ENCODE peak calls at places on chromosome 13, in five cellular contexts. G, H, L, T and X are unnamed samples.
A peak's percentile ranks its signal among the peaks of the same experiment; 100 is the strongest.

GRCh38 chr13:78131811-78132210 is 213.2 kb upstream of the EDNRB start:
- DNase-seq in H (no peak), G (no peak), T (no peak), L (no peak), X (no peak)

GRCh38 chr13:101019126-101019525 is 344.5 kb upstream of the TMTC4 start:
- DNase-seq in T (no peak), G (no peak), H (no peak), L (no peak), X (no peak)

GRCh38 chr13:29743229-29743786 is 107.1 kb downstream of the UBL3 start:
- DNase-seq in H (no peak), L (peak; percentile 45), G (peak; percentile 73), T (no peak), X (no peak)

GRCh38 chr13:44514278-44514677 is 61.9 kb downstream of the TSC22D1 start:
- DNase-seq in L (no peak), T (no peak), H (no peak), G (no peak), X (no peak)

GRCh38 chr13:108460043-108460442 is 169.4 kb upstream of the MYO16 start:
- DNase-seq in T (no peak), H (no peak), L (no peak), G (no peak), X (no peak)

GRCh38 chr13:48255090-48255489 is 22.1 kb downstream of the ITM2B start:
- DNase-seq in T (no peak), L (no peak), H (no peak), G (peak; percentile 31), X (no peak)

GRCh38 chr13:91468301-91468700 is 69.9 kb downstream of the GPC5 start:
- DNase-seq in T (no peak), G (no peak), H (no peak), L (no peak), X (no peak)

GRCh38 chr13:45373116-45373606 is 32.2 kb upstream of the TPT1 start:
- DNase-seq in G (no peak), T (peak; percentile 34), L (no peak), H (no peak), X (no peak)

GRCh38 chr13:46667687-46668281 is 114.8 kb downstream of the LRCH1 start:
- DNase-seq in G (no peak), H (no peak), T (no peak), L (no peak), X (no peak)

GRCh38 chr13:24271611-24272451 is 37.5 kb upstream of the C1QTNF9 start:
- DNase-seq in L (peak; percentile 75), H (no peak), G (peak; percentile 90), T (peak; percentile 70), X (peak; percentile 59)

GRCh38 chr13:35838356-35838755 is 292.8 kb downstream of the DCLK1 start:
- DNase-seq in G (no peak), H (no peak), T (no peak), L (no peak), X (no peak)

GRCh38 chr13:94660695-94661324 is 51.5 kb downstream of the SOX21 start:
- DNase-seq in L (no peak), T (no peak), G (no peak), H (no peak), X (no peak)

GRCh38 chr13:57352114-57352513 is 185.1 kb downstream of the PRR20E start:
- DNase-seq in G (no peak), T (no peak), H (no peak), L (no peak), X (no peak)

GRCh38 chr13:73210218-73210883 is 151.5 kb downstream of the KLF5 start:
- DNase-seq in L (no peak), H (no peak), T (no peak), G (no peak), X (no peak)

GRCh38 chr13:99796175-99796819 is 175.3 kb downstream of the ZIC5 start:
- DNase-seq in T (no peak), L (no peak), G (no peak), H (no peak), X (no peak)

GRCh38 chr13:27375686-27376326 is 48.6 kb upstream of the GTF3A start:
- DNase-seq in G (peak; percentile 67), H (no peak), T (peak; percentile 70), L (peak; percentile 46), X (peak; percentile 14)

GRCh38 chr13:70087247-70087646 is 20.4 kb upstream of the ATXN8OS start:
- DNase-seq in H (no peak), L (no peak), T (no peak), G (no peak), X (no peak)

GRCh38 chr13:74770361-74770760 is 636.2 kb upstream of the KLF12 start:
- DNase-seq in G (no peak), T (no peak), H (no peak), L (no peak), X (no peak)

GRCh38 chr13:105403065-105403464 is 1132.4 kb downstream of the EFNB2 start:
- DNase-seq in L (no peak), G (no peak), H (no peak), T (no peak), X (no peak)

GRCh38 chr13:76425930-76426329 is 460.3 kb downstream of the KCTD12 start:
- DNase-seq in H (no peak), G (no peak), T (no peak), L (no peak), X (no peak)

GRCh38 chr13:63435668-63436275 is 2020.1 kb upstream of the PCDH20 start:
- DNase-seq in H (no peak), G (no peak), T (no peak), L (no peak), X (no peak)

GRCh38 chr13:62512194-62513141 is 1096.8 kb upstream of the PCDH20 start:
- DNase-seq in H (no peak), T (peak; percentile 42), L (no peak), G (peak; percentile 16), X (no peak)

GRCh38 chr13:73967397-73968165 is 166.6 kb downstream of the KLF12 start:
- DNase-seq in T (no peak), H (no peak), G (no peak), L (no peak), X (no peak)

GRCh38 chr13:111047326-111047725 is 67.8 kb upstream of the ARHGEF7 start:
- DNase-seq in G (no peak), H (no peak), T (no peak), L (no peak), X (no peak)

GRCh38 chr13:83215627-83216026 is 666.6 kb downstream of the SLITRK1 start:
- DNase-seq in G (no peak), H (no peak), T (no peak), L (no peak), X (no peak)

GRCh38 chr13:46168341-46168740 is 13.6 kb downstream of the LCP1 start:
- DNase-seq in L (no peak), T (no peak), H (no peak), G (no peak), X (no peak)

GRCh38 chr13:79780240-79780639 is 299.3 kb downstream of the NDFIP2 start:
- DNase-seq in H (no peak), G (no peak), T (no peak), L (no peak), X (no peak)

GRCh38 chr13:33280923-33281322 is 4.6 kb downstream of the STARD13 start:
- DNase-seq in G (no peak), T (no peak), L (no peak), H (no peak), X (no peak)

GRCh38 chr13:85590231-85590931 is 208.8 kb downstream of the SLITRK6 start:
- DNase-seq in T (no peak), G (no peak), H (no peak), L (no peak), X (no peak)

GRCh38 chr13:49171358-49171757 is 48.8 kb upstream of the MLNR start:
- DNase-seq in H (no peak), T (no peak), G (no peak), L (no peak), X (no peak)

GRCh38 chr13:73341748-73342147 is 282.9 kb downstream of the KLF5 start:
- DNase-seq in H (no peak), T (no peak), G (no peak), L (no peak), X (no peak)

GRCh38 chr13:48533986-48534600 is 1.2 kb upstream of the RCBTB2 start:
- DNase-seq in G (no peak), L (no peak), H (no peak), T (no peak), X (no peak)

GRCh38 chr13:111897846-111898215 is 169.1 kb upstream of the SOX1 start:
- DNase-seq in G (no peak), T (no peak), L (no peak), H (no peak), X (no peak)

GRCh38 chr13:98226520-98226919 is 49.5 kb upstream of the RNF113B start:
- DNase-seq in H (no peak), L (no peak), G (no peak), T (no peak), X (no peak)
- H3K27ac ChIP-seq in H (no peak overlapping the region), L (no peak overlapping the region), G (no peak overlapping the region), T (no peak overlapping the region), X (no peak overlapping the region)

GRCh38 chr13:98216711-98217110 is 39.6 kb upstream of the RNF113B start:
- DNase-seq in L (no peak), G (no peak), T (no peak), H (no peak), X (no peak)
- H3K27ac ChIP-seq in L (peak overlapping the region; percentile 2), G (no peak overlapping the region), T (peak overlapping the region; percentile 70), H (no peak overlapping the region), X (no peak overlapping the region)

GRCh38 chr13:40190656-40191100 is 475.8 kb downstream of the FOXO1 start:
- DNase-seq in G (peak; percentile 51), T (peak; percentile 50), L (no peak), H (no peak), X (peak; percentile 21)

GRCh38 chr13:40192516-40193257 is 473.8 kb downstream of the FOXO1 start:
- DNase-seq in T (no peak), L (no peak), G (peak; percentile 59), H (no peak), X (peak; percentile 44)

GRCh38 chr13:40189426-40189825 is 477.0 kb downstream of the FOXO1 start:
- DNase-seq in L (no peak), T (no peak), G (no peak), H (no peak), X (no peak)

GRCh38 chr13:40189885-40190655 is 476.4 kb downstream of the FOXO1 start:
- DNase-seq in G (peak; percentile 67), L (no peak), T (no peak), H (no peak), X (peak; percentile 60)

GRCh38 chr13:40191186-40191980 is 475.1 kb downstream of the FOXO1 start:
- DNase-seq in H (no peak), T (no peak), G (no peak), L (no peak), X (no peak)
- H3K27ac ChIP-seq in H (peak overlapping the region; percentile 89), T (peak overlapping the region; percentile 75), G (peak overlapping the region; percentile 64), L (peak overlapping the region; percentile 85), X (peak overlapping the region; percentile 99)

DNA sequence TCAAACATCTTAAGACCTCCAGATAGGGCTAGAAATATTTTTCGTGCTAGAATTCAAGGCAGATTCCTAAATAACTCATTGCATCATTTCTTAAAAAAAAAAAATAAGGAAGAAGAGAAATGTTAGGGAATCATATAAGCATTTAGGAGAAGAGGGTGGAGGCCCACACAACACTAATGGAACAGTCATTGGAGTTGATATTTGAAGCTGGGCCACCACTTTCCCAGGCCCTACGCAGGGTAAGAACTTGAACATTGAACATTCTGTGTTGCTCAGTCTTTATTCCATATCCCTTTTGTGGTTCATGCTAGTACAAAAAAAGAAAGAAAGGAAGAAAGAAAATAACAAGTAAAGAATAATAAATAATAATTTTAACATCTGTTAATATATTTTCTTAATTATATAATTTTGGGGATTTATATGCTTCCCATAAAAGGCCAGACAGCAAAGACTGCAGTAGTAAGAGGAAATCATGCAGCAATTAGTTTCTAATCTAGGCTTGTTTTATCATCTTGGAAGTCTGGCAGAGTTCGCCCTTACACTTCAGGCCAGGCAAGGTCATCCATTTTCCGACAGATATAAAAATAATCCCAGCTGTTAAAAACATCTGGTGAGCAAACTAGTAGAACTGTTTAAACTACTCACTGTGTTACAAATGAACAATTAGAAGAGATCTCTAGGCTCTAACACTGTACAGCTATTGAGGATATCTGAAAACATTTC is 127.7 kb downstream of the FRY start:
- DNase-seq in L (no peak), G (no peak), H (no peak), T (no peak), X (no peak)
- H3K27ac ChIP-seq in L (peak overlapping the region; percentile 84), G (peak overlapping the region; percentile 78), H (peak overlapping the region; percentile 71), T (no peak overlapping the region), X (no peak overlapping the region)